ENCODE peak calls at places on chromosomes 2 and 18, in six cellular contexts. S, Q, M, X, C and L are unnamed samples.

GRCh38 chr2:150027164-150027563 is 439.6 kb upstream of the MMADHC start:
- DNase-seq in S (no peak), Q (no peak), M (no peak), X (no peak), C (no peak), L (peak; percentile 10)

GRCh38 chr2:2325538-2325937 is 5.5 kb downstream of the MYT1L start:
- DNase-seq in S (no peak), Q (no peak), M (no peak), X (no peak), C (no peak), L (no peak)

GRCh38 chr2:41886145-41886664 is 161.6 kb upstream of the PKDCC start:
- DNase-seq in S (no peak), Q (no peak), M (no peak), X (no peak), C (no peak), L (no peak)

GRCh38 chr2:179604638-179605037 is 256.8 kb downstream of the ZNF385B start:
- DNase-seq in S (no peak), Q (no peak), M (no peak), X (no peak), C (no peak), L (no peak)

GRCh38 chr2:28544915-28545589 is 49.2 kb downstream of the PLB1 start:
- DNase-seq in S (no peak), Q (no peak), M (no peak), X (no peak), C (no peak), L (no peak)

GRCh38 chr2:128594953-128595677 is 276.4 kb upstream of the HS6ST1 start:
- DNase-seq in S (no peak), Q (no peak), M (peak; percentile 45), X (peak; percentile 44), C (no peak), L (no peak)

GRCh38 chr2:211766689-211767088 is 771.9 kb downstream of the ERBB4 start:
- DNase-seq in S (no peak), Q (no peak), M (no peak), X (peak; percentile 65), C (peak; percentile 58), L (no peak)

GRCh38 chr2:159028776-159029175 is 60.3 kb downstream of the TANC1 start:
- DNase-seq in S (no peak), Q (no peak), M (no peak), X (no peak), C (no peak), L (no peak)

GRCh38 chr2:62014102-62014501 is 108.6 kb downstream of the COMMD1 start:
- DNase-seq in S (no peak), Q (no peak), M (peak; percentile 92), X (peak; percentile 92), C (peak; percentile 57), L (no peak)

GRCh38 chr2:176063958-176064357 is 19.8 kb downstream of the EVX2 start:
- DNase-seq in S (no peak), Q (no peak), M (no peak), X (no peak), C (no peak), L (no peak)

GRCh38 chr2:234293973-234294372 is 202.9 kb downstream of the ARL4C start:
- DNase-seq in S (no peak), Q (peak; percentile 37), M (no peak), X (no peak), C (no peak), L (no peak)

GRCh38 chr2:100554788-100555407 is 7.9 kb upstream of the PDCL3 start:
- DNase-seq in S (no peak), Q (no peak), M (no peak), X (no peak), C (no peak), L (no peak)

GRCh38 chr2:216363221-216363620 is 9.1 kb downstream of the MARCHF4 start:
- DNase-seq in S (no peak), Q (no peak), M (no peak), X (no peak), C (no peak), L (no peak)

GRCh38 chr2:238439093-238439849 is 12.5 kb downstream of the ASB1 start:
- DNase-seq in S (no peak), Q (peak; percentile 97), M (no peak), X (no peak), C (no peak), L (no peak)

GRCh38 chr2:11187083-11187619 is 31.9 kb downstream of the SLC66A3 start:
- DNase-seq in S (no peak), Q (peak; percentile 36), M (no peak), X (no peak), C (no peak), L (no peak)

GRCh38 chr2:100571668-100572067 is 8.9 kb downstream of the PDCL3 start:
- DNase-seq in S (peak; percentile 32), Q (no peak), M (no peak), X (no peak), C (no peak), L (no peak)

GRCh38 chr2:71830497-71831207 is 317.0 kb downstream of the CYP26B1 start:
- DNase-seq in S (no peak), Q (no peak), M (no peak), X (no peak), C (no peak), L (no peak)

GRCh38 chr2:88600038-88600465 is 27.2 kb downstream of the EIF2AK3 start:
- DNase-seq in S (peak; percentile 75), Q (peak; percentile 97), M (no peak), X (no peak), C (no peak), L (no peak)

GRCh38 chr2:123993728-123994323 is 31.3 kb upstream of the CNTNAP5 start:
- DNase-seq in S (peak; percentile 11), Q (no peak), M (peak; percentile 64), X (no peak), C (no peak), L (peak; percentile 18)

GRCh38 chr2:79855264-79856006 is 342.6 kb downstream of the CTNNA2 start:
- DNase-seq in S (no peak), Q (no peak), M (no peak), X (no peak), C (no peak), L (no peak)

GRCh38 chr18:40355701-40356100 is 1599.3 kb upstream of the PIK3C3 start:
- DNase-seq in S (no peak), Q (no peak), M (no peak), X (no peak), C (no peak), L (no peak)

GRCh38 chr2:42924436-42924897 is 132.1 kb upstream of the HAAO start:
- DNase-seq in S (no peak), Q (no peak), M (no peak), X (no peak), C (no peak), L (no peak)
- TF ChIP-seq POLR2AphosphoS5 in S (no peak), Q (no peak), M (no peak), X (no peak), C (no peak), L (no peak)

DNA sequence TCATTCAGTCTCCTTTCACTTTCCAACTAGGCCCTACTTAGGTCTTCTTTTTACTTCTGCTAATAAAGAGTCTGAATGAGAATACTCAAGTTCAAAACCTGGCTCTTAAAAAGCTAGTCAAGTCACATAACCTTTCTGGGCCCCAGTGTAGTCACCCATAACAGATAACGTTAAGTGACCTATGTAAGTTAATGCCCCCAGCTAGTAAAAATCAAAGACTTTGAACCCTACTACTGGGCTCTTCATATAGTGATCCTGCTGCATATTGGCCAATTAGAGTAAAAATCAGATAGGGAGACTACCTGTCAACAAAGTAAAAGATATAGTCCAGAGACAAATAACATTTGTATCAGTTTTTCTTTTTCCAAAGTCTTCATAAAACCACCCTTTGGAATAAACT is 17.7 kb downstream of the ARL5A start:
- DNase-seq in S (no peak), Q (no peak), M (no peak), X (no peak), C (no peak), L (no peak)
- H3K36me3 ChIP-seq in S (peaks cover 79% of the 10 kb centered on the region), Q (peaks cover 19% of the 10 kb centered on the region), M (peaks cover 5% of the 10 kb centered on the region), X (no peaks in the 10 kb centered on the region), C (peaks cover 6% of the 10 kb centered on the region), L (peaks cover 73% of the 10 kb centered on the region)

DNA sequence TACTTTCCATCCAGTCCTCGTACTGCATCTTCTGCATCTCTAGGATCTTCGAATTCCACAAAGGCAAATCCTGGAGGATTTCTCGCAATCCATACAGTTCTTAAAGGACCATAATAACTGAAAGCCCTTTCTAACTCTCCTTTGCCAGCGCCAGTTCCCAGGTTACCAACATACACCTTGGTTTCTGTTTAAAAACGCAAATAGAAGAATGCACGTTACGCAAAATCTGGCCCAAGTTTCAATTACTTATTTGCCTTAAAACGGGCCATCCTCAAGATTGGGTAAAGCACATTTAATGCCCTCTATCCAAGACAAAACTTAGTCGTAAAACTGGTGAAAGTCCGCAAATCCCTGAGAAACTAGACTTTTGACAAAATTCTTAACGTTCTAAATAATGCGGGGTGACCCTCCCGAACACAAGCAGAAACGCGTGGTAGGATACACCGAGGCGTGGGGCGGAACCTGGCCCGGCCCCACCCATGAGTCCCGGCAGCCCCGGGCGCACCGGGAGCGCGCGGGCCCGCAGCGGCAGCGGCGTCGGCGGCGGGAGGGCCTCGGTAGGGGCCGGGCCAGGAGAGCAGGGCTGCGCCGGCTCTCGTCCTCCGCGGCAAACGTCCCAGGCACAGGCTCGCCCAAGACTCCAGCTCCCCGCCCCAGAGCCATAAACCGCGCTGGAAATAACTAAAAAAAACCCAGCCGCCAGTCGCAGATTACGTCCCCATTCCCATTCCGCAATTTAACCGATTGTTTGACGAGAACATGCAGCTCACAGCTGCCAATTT is 959 bp downstream of the SRSF7 start:
- DNase-seq in S (peak; percentile 76), Q (no peak), M (peak; percentile 81), X (peak; percentile 62), C (peak; percentile 57), L (no peak)
- TF ChIP-seq POLR2AphosphoS5 in S (no peak), Q (peak; percentile 57), M (peak; percentile 36), X (no peak), C (peak; percentile 25), L (no peak)

DNA sequence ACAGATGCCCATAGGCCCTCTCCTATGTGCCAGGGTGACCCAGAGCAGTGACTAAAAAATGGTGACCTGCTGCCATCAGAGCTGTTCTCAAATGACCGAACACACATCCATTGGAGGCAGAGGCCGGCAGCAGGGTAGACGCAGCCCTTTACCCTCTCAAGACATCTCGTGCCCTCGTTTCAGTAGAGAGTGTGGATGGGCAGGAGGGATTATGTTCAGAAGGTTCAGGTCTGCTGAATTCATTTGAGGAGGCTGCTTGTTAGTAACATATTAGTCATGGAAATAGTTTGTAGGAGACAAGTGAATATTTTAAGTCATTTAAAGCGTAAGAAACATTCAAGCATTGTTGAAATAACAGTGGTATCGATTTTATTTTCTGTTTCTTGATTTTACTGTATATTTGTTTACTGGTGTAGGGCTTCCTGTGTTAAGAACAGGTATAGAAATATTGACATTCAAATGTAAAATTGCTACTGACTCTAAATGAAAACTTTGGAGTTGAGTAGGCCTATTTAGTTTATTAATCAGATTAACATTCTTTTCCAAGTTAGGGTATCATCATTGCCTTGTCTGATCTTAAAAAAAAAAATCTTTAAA is 82.6 kb downstream of the ZNF532 start:
- DNase-seq in S (no peak), Q (no peak), M (no peak), X (no peak), C (no peak), L (no peak)
- H3K36me3 ChIP-seq in S (no peaks in the 10 kb centered on the region), Q (no peaks in the 10 kb centered on the region), M (no peaks in the 10 kb centered on the region), X (no peaks in the 10 kb centered on the region), C (no peaks in the 10 kb centered on the region), L (peaks cover 48% of the 10 kb centered on the region)